ENCODE peak calls at places on chromosomes 13 and 19, in five cellular contexts. One of them, this sample, is unnamed.

GRCh38 chr13:99977334-99977911 is 4.2 kb upstream of the ZIC2 start:
- DNase-seq in ELF-1: no peak
- DNase-seq in central memory CD4-positive, alpha-beta T cell: no peak
- DNase-seq in left cardiac atrium: no peak
- DNase-seq in SK-N-SH: peak
- DNase-seq in this sample: no peak

GRCh38 chr13:26628706-26629105 is 71.2 kb downstream of the WASF3 start:
- DNase-seq in ELF-1: peak
- DNase-seq in SK-N-SH: no peak
- DNase-seq in central memory CD4-positive, alpha-beta T cell: no peak
- DNase-seq in left cardiac atrium: no peak
- DNase-seq in this sample: no peak

GRCh38 chr19:45638930-45639729 is at the start of gene EML2:
- DNase-seq in SK-N-SH: peak
- DNase-seq in left cardiac atrium: peak
- DNase-seq in ELF-1: peak
- DNase-seq in central memory CD4-positive, alpha-beta T cell: peak
- DNase-seq in this sample: peak

GRCh38 chr19:38303517-38304351 is at the start of gene C19orf33:
- DNase-seq in SK-N-SH: no peak
- DNase-seq in central memory CD4-positive, alpha-beta T cell: no peak
- DNase-seq in left cardiac atrium: peak
- DNase-seq in ELF-1: peak
- DNase-seq in this sample: peak

GRCh38 chr19:32671883-32672282 is 3.1 kb downstream of the ANKRD27 start:
- DNase-seq in ELF-1: no peak
- DNase-seq in left cardiac atrium: no peak
- DNase-seq in SK-N-SH: no peak
- DNase-seq in central memory CD4-positive, alpha-beta T cell: no peak
- DNase-seq in this sample: no peak

GRCh38 chr13:23766199-23766771 is 122.9 kb downstream of the MIPEP start:
- DNase-seq in ELF-1: no peak
- DNase-seq in central memory CD4-positive, alpha-beta T cell: no peak
- DNase-seq in SK-N-SH: no peak
- DNase-seq in left cardiac atrium: no peak
- DNase-seq in this sample: no peak

GRCh38 chr13:38366954-38367645 is 17.4 kb downstream of the UFM1 start:
- DNase-seq in left cardiac atrium: no peak
- DNase-seq in SK-N-SH: no peak
- DNase-seq in central memory CD4-positive, alpha-beta T cell: no peak
- DNase-seq in ELF-1: no peak
- DNase-seq in this sample: no peak

GRCh38 chr19:7476241-7476640 is 12.6 kb downstream of the PEX11G start:
- DNase-seq in central memory CD4-positive, alpha-beta T cell: no peak
- DNase-seq in left cardiac atrium: no peak
- DNase-seq in SK-N-SH: peak
- DNase-seq in ELF-1: no peak
- DNase-seq in this sample: no peak

GRCh38 chr19:47512183-47512947 is 2.5 kb downstream of the NAPA start:
- DNase-seq in left cardiac atrium: no peak
- DNase-seq in ELF-1: no peak
- DNase-seq in SK-N-SH: no peak
- DNase-seq in central memory CD4-positive, alpha-beta T cell: no peak
- DNase-seq in this sample: peak

GRCh38 chr19:19034204-19034624 is 811 bp downstream of the ARMC6 start:
- DNase-seq in ELF-1: peak
- DNase-seq in central memory CD4-positive, alpha-beta T cell: peak
- DNase-seq in SK-N-SH: peak
- DNase-seq in left cardiac atrium: peak
- DNase-seq in this sample: peak

GRCh38 chr13:44188257-44188656 is 185.4 kb upstream of the SERP2 start:
- DNase-seq in central memory CD4-positive, alpha-beta T cell: no peak
- DNase-seq in ELF-1: no peak
- DNase-seq in SK-N-SH: no peak
- DNase-seq in left cardiac atrium: no peak
- DNase-seq in this sample: no peak

GRCh38 chr13:44300895-44301638 is 72.6 kb upstream of the SERP2 start:
- DNase-seq in ELF-1: no peak
- DNase-seq in left cardiac atrium: peak
- DNase-seq in SK-N-SH: no peak
- DNase-seq in central memory CD4-positive, alpha-beta T cell: no peak
- DNase-seq in this sample: no peak

GRCh38 chr19:41882568-41883462 is at the start of gene ARHGEF1:
- DNase-seq in central memory CD4-positive, alpha-beta T cell: peak
- DNase-seq in SK-N-SH: peak
- DNase-seq in ELF-1: no peak
- DNase-seq in left cardiac atrium: peak
- DNase-seq in this sample: peak

GRCh38 chr19:7685546-7686445 is 5.2 kb downstream of the TRAPPC5 start:
- DNase-seq in SK-N-SH: no peak
- DNase-seq in ELF-1: peak
- DNase-seq in central memory CD4-positive, alpha-beta T cell: no peak
- DNase-seq in left cardiac atrium: no peak
- DNase-seq in this sample: no peak

GRCh38 chr13:50485979-50486935 is 357.2 kb downstream of the DLEU7 start:
- DNase-seq in left cardiac atrium: no peak
- DNase-seq in SK-N-SH: peak
- DNase-seq in central memory CD4-positive, alpha-beta T cell: no peak
- DNase-seq in ELF-1: peak
- DNase-seq in this sample: no peak

GRCh38 chr19:4260605-4261191 is 13.8 kb downstream of the YJU2 start:
- DNase-seq in left cardiac atrium: no peak
- DNase-seq in ELF-1: no peak
- DNase-seq in SK-N-SH: no peak
- DNase-seq in central memory CD4-positive, alpha-beta T cell: no peak
- DNase-seq in this sample: no peak

GRCh38 chr13:50011461-50011860 is 3.8 kb upstream of the KCNRG start:
- DNase-seq in SK-N-SH: no peak
- DNase-seq in left cardiac atrium: no peak
- DNase-seq in ELF-1: no peak
- DNase-seq in central memory CD4-positive, alpha-beta T cell: no peak
- DNase-seq in this sample: no peak

GRCh38 chr19:10587022-10587838 is at the start of gene AP1M2:
- DNase-seq in left cardiac atrium: no peak
- DNase-seq in central memory CD4-positive, alpha-beta T cell: no peak
- DNase-seq in ELF-1: no peak
- DNase-seq in SK-N-SH: no peak
- DNase-seq in this sample: no peak

GRCh38 chr13:46683879-46684278 is 113.1 kb downstream of the ESD start:
- DNase-seq in central memory CD4-positive, alpha-beta T cell: no peak
- DNase-seq in left cardiac atrium: no peak
- DNase-seq in ELF-1: no peak
- DNase-seq in SK-N-SH: no peak
- DNase-seq in this sample: no peak

GRCh38 chr13:78680611-78681010 is 21.7 kb upstream of the OBI1 start:
- DNase-seq in left cardiac atrium: no peak
- DNase-seq in SK-N-SH: no peak
- DNase-seq in ELF-1: no peak
- DNase-seq in central memory CD4-positive, alpha-beta T cell: no peak
- DNase-seq in this sample: no peak

GRCh38 chr13:27425918-27426630 is 1.7 kb downstream of the GTF3A start:
- DNase-seq in central memory CD4-positive, alpha-beta T cell: peak
- DNase-seq in ELF-1: peak
- DNase-seq in SK-N-SH: peak
- DNase-seq in left cardiac atrium: peak
- DNase-seq in this sample: peak

GRCh38 chr19:39381910-39382611 is 8.8 kb downstream of the PAF1 start:
- DNase-seq in ELF-1: no peak
- DNase-seq in central memory CD4-positive, alpha-beta T cell: no peak
- DNase-seq in left cardiac atrium: no peak
- DNase-seq in SK-N-SH: no peak
- DNase-seq in this sample: no peak

GRCh38 chr13:113903361-113903760 is 39.5 kb upstream of the GAS6 start:
- DNase-seq in SK-N-SH: no peak
- DNase-seq in ELF-1: no peak
- DNase-seq in central memory CD4-positive, alpha-beta T cell: no peak
- DNase-seq in left cardiac atrium: no peak
- DNase-seq in this sample: no peak

GRCh38 chr19:49387936-49388372 is at the start of gene KASH5:
- DNase-seq in central memory CD4-positive, alpha-beta T cell: peak
- DNase-seq in SK-N-SH: peak
- DNase-seq in ELF-1: peak
- DNase-seq in left cardiac atrium: peak
- DNase-seq in this sample: peak

GRCh38 chr13:27981006-27981708 is 7.3 kb downstream of the URAD start:
- DNase-seq in SK-N-SH: no peak
- DNase-seq in central memory CD4-positive, alpha-beta T cell: no peak
- DNase-seq in left cardiac atrium: no peak
- DNase-seq in ELF-1: no peak
- DNase-seq in this sample: no peak